ENCODE peak calls at places on chromosomes 5 and 9, in eight cellular contexts. I, F, S, A, O, D, G and H are unnamed samples.

GRCh38 chr5:115460476-115460875 is 84.1 kb downstream of the FEM1C start:
- DNase-seq in I (no peak), F (peak), S (no peak), A (no peak), O (no peak), D (no peak), G (no peak), H (no peak)

GRCh38 chr5:6636293-6636692 is 3.1 kb downstream of the SRD5A1 start:
- DNase-seq in I (no peak), F (no peak), S (no peak), A (peak), O (no peak), D (no peak), G (no peak), H (no peak)

GRCh38 chr5:150624334-150625163 is 15.9 kb upstream of the SYNPO start:
- DNase-seq in I (no peak), F (peak), S (peak), A (no peak), O (no peak), D (peak), G (no peak), H (no peak)

GRCh38 chr9:69324549-69325401 is at the start of gene ENTREP1:
- DNase-seq in I (no peak), F (peak), S (peak), A (peak), O (no peak), D (peak), G (peak), H (no peak)

GRCh38 chr9:75455444-75455921 is 367.2 kb downstream of the OSTF1 start:
- DNase-seq in I (no peak), F (no peak), S (no peak), A (no peak), O (no peak), D (no peak), G (peak), H (no peak)

GRCh38 chr5:15106530-15107283 is 235.1 kb upstream of the ANKH start:
- DNase-seq in I (no peak), F (no peak), S (no peak), A (no peak), O (no peak), D (no peak), G (no peak), H (no peak)

GRCh38 chr5:141349917-141350619 is at the start of gene PCDHGB1:
- DNase-seq in I (no peak), F (peak), S (peak), A (peak), O (peak), D (no peak), G (no peak), H (peak)

GRCh38 chr5:28729067-28729466 is 1690.7 kb upstream of the CDH9 start:
- DNase-seq in I (no peak), F (no peak), S (no peak), A (no peak), O (peak), D (no peak), G (no peak), H (no peak)

GRCh38 chr5:139788294-139788875 is 7.2 kb upstream of the PSD2 start:
- DNase-seq in I (no peak), F (no peak), S (no peak), A (no peak), O (no peak), D (peak), G (no peak), H (no peak)

GRCh38 chr5:9559965-9560364 is 14.1 kb upstream of the SEMA5A start:
- DNase-seq in I (no peak), F (no peak), S (no peak), A (no peak), O (no peak), D (no peak), G (no peak), H (no peak)

GRCh38 chr5:178207183-178207916 is 3.0 kb downstream of the HNRNPAB start:
- DNase-seq in I (no peak), F (peak), S (no peak), A (no peak), O (no peak), D (no peak), G (peak), H (no peak)

GRCh38 chr5:138663009-138663408 is 87.8 kb upstream of the HSPA9 start:
- DNase-seq in I (no peak), F (no peak), S (no peak), A (no peak), O (no peak), D (peak), G (no peak), H (no peak)

GRCh38 chr5:123511290-123511647 is 708 bp upstream of the CSNK1G3 start:
- DNase-seq in I (no peak), F (peak), S (no peak), A (no peak), O (no peak), D (no peak), G (no peak), H (no peak)

GRCh38 chr5:149271717-149272558 is at the start of gene AFAP1L1:
- DNase-seq in I (no peak), F (peak), S (peak), A (peak), O (peak), D (peak), G (peak), H (peak)

GRCh38 chr9:19229725-19230355 is 653 bp upstream of the DENND4C start:
- DNase-seq in I (peak), F (peak), S (peak), A (peak), O (peak), D (peak), G (no peak), H (peak)

GRCh38 chr9:107733530-107733907 is 243.9 kb upstream of the KLF4 start:
- DNase-seq in I (no peak), F (no peak), S (no peak), A (no peak), O (no peak), D (no peak), G (peak), H (no peak)

GRCh38 chr9:128152781-128153116 is 3.5 kb downstream of the LCN2 start:
- DNase-seq in I (no peak), F (no peak), S (no peak), A (no peak), O (no peak), D (no peak), G (no peak), H (no peak)